ENCODE peak calls at places on chromosomes 12 and 14, in six cellular contexts. O is HCT116; F is upper lobe of right lung; S is psoas muscle; G is neuronal stem cell; X is effector memory CD4-positive, alpha-beta T cell. N is an unnamed sample.

GRCh38 chr12:89476232-89476631 is 48.4 kb downstream of the GALNT4 start:
- DNase-seq in G (no peak), O (no peak), S (no peak), X (no peak), F (no peak), N (no peak)

GRCh38 chr14:75254381-75254821 is 24.2 kb upstream of the FOS start:
- DNase-seq in X (no peak), S (peak), F (peak), G (no peak), O (no peak), N (no peak)

GRCh38 chr14:35385042-35385839 is 19.3 kb downstream of the NFKBIA start:
- DNase-seq in O (no peak), S (peak), F (no peak), X (no peak), G (no peak), N (peak)

GRCh38 chr12:131892711-131893604 is 1.5 kb upstream of the ULK1 start:
- DNase-seq in S (no peak), O (no peak), X (no peak), G (no peak), F (no peak), N (no peak)

GRCh38 chr12:58310828-58311273 is 369.5 kb downstream of the ATP23 start:
- DNase-seq in X (no peak), S (no peak), G (no peak), F (no peak), O (peak), N (no peak)

GRCh38 chr14:56949828-56950227 is 139.5 kb upstream of the OTX2 start:
- DNase-seq in F (no peak), S (no peak), X (no peak), O (no peak), G (no peak), N (no peak)

GRCh38 chr12:123358035-123358434 is 6.6 kb downstream of the SBNO1 start:
- DNase-seq in O (no peak), S (no peak), X (no peak), F (no peak), G (no peak), N (no peak)

GRCh38 chr12:85951823-85952222 is 77.7 kb downstream of the NTS start:
- DNase-seq in X (no peak), G (no peak), O (peak), S (no peak), F (no peak), N (no peak)

GRCh38 chr14:103561381-103562134 is 899 bp downstream of the BAG5 start:
- DNase-seq in S (peak), X (no peak), O (no peak), F (peak), G (no peak), N (no peak)

GRCh38 chr12:15979096-15980091 is 68.3 kb downstream of the DERA start:
- DNase-seq in G (no peak), X (no peak), F (no peak), S (no peak), O (no peak), N (no peak)

GRCh38 chr12:124616394-124617343 is 49.3 kb upstream of the NCOR2 start:
- DNase-seq in O (no peak), X (no peak), S (no peak), F (peak), G (no peak), N (no peak)
- H3K27ac ChIP-seq in O (no peak), X (no peak), S (no peak), F (no peak), G (no peak), N (no peak)

GRCh38 chr14:94571395-94571794 is 9.8 kb upstream of the SERPINA5 start:
- DNase-seq in O (no peak), G (no peak), S (no peak), X (no peak), F (no peak), N (no peak)
- H3K27ac ChIP-seq in O (no peak), G (no peak), S (peak), X (no peak), F (no peak), N (peak)

DNA sequence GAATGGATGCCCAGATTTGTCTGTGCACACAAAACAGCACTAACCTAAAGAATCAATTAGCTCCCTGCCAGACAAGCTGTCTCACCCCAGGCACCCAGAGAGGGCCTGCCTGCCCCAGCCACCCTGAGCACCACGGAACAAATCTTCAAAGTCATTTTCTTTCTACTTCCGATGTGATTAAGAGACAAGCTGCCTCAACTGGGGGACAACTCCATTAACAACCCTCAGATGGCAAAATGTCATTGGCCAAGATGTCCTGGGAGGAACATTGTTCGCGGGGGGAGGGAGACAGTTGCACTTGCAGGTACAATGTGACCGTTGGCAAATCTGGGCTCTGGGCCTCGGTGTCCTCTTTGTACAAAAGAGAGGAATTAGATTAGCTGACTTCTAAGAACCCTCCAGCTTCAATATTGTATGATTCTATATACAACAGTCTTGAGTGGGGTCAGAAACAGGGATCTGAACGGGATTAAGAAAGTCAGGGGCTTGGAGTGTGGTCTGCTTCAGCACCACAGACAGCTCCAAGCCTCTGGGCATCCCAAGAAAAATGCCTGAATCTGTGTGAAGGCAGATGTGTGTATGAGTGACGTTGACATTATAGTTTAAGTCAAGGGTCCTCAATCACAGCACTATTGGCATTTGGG is 42.8 kb upstream of the CMKLR1 start:
- DNase-seq in S (no peak), X (no peak), F (no peak), O (no peak), G (peak), N (no peak)
- H3K27ac ChIP-seq in S (no peak), X (no peak), F (no peak), O (no peak), G (no peak), N (no peak)

DNA sequence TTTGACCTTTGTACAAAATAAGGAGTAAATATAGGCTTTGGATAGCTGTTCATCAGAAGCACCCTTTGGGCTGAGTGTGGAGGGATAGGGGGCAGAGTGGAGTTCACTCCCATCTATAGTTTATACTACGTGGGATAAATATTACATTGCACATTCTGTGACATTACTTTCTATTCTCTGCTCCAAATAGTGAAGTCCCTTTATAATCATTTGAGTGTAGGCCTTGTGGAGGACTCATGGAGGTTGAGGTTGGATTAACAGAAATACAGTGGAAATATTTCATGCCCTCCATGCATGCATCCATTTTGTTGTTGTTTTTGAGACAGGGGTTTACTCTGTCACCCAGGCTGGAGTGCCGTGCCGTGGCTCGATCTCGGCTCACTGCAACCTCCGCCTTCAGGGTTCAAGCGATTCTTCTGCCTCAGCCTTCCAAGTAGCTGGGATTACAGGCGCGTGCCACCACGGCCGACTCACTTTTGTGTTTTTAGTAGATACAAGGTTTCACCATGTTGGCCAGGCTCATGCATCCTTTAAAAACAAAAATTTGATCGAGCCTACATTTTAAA is 1.4 kb downstream of the CHPT1 start:
- DNase-seq in X (no peak), O (no peak), S (no peak), G (no peak), F (no peak), N (no peak)
- H3K27ac ChIP-seq in X (no peak), O (peak), S (peak), G (no peak), F (peak), N (peak)

DNA sequence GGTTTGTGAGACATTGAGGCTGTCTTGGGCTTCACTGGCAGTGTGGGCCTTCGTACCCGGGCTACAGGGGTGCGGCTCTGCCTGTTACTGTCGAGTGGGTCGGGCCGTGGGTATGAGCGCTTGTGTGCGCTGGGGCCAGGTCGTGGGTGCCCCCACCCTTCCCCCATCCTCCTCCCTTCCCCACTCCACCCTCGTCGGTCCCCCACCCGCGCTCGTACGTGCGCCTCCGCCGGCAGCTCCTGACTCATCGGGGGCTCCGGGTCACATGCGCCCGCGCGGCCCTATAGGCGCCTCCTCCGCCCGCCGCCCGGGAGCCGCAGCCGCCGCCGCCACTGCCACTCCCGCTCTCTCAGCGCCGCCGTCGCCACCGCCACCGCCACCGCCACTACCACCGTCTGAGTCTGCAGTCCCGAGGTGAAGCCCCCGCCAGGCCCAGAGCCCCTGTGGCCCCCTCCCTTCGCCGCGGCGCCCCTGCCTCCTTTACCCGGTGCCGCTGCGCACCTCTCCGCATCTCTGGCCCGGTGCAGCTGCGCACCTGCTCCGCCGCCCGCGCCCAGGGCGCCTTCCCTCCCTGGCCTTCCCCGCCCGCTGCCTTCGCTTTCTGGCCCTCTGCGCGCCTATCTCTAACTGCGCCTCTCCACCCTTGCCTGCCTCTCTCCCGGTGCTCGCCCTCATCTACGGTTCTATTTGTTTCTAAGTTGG is at the start of gene ENO2:
- DNase-seq in F (peak), G (peak), X (peak), S (peak), O (no peak), N (peak)
- H3K27ac ChIP-seq in F (peak), G (peak), X (peak), S (peak), O (peak), N (peak)

GRCh38 chr12:9640024-9640423 is 29.5 kb upstream of the CLEC2D start:
- DNase-seq in S (no peak), X (no peak), F (no peak), G (no peak), O (no peak), N (no peak)
- H3K27ac ChIP-seq in S (no peak), X (no peak), F (no peak), G (no peak), O (no peak), N (no peak)